ENCODE peak calls at places on chromosomes 5 and 9, in five cellular contexts. G, J, C, N and Z are unnamed samples.

GRCh38 chr9:137247916-137248175 is 3.2 kb upstream of the STPG3 start:
- DNase-seq in J (no peak), C (no peak), G (no peak), N (no peak), Z (no peak)

GRCh38 chr5:139689631-139690384 is 41.7 kb downstream of the CXXC5 start:
- DNase-seq in N (peak), G (no peak), C (peak), J (no peak), Z (peak)

GRCh38 chr5:326109-326508 is 4.6 kb downstream of the AHRR start:
- DNase-seq in G (no peak), J (no peak), N (no peak), C (no peak), Z (no peak)

GRCh38 chr5:120818128-120818527 is 354.0 kb downstream of the PRR16 start:
- DNase-seq in C (no peak), N (no peak), G (no peak), J (no peak), Z (no peak)

GRCh38 chr5:89255845-89256463 is 373.0 kb upstream of the MEF2C start:
- DNase-seq in N (no peak), J (peak), C (no peak), G (no peak), Z (no peak)

GRCh38 chr5:62178258-62178657 is 127.7 kb upstream of the KIF2A start:
- DNase-seq in G (no peak), J (no peak), N (no peak), C (no peak), Z (no peak)

GRCh38 chr5:158807947-158808346 is 291.8 kb downstream of the EBF1 start:
- DNase-seq in C (no peak), J (peak), G (no peak), N (no peak), Z (no peak)

GRCh38 chr9:113609562-113610318 is 146.2 kb downstream of the RGS3 start:
- DNase-seq in G (peak), J (peak), C (no peak), N (peak), Z (no peak)

GRCh38 chr9:7944521-7945022 is 145.0 kb upstream of the DMAC1 start:
- DNase-seq in C (no peak), N (no peak), G (no peak), J (no peak), Z (no peak)

GRCh38 chr9:94097788-94098413 is 13.6 kb downstream of the PTPDC1 start:
- DNase-seq in J (peak), C (no peak), N (no peak), G (no peak), Z (no peak)

GRCh38 chr9:89594811-89595550 is 9.8 kb upstream of the GADD45G start:
- DNase-seq in N (no peak), C (no peak), G (no peak), J (no peak), Z (no peak)

GRCh38 chr5:74028406-74028805 is 402.4 kb downstream of the ARHGEF28 start:
- DNase-seq in G (no peak), C (peak), N (no peak), J (no peak), Z (no peak)

GRCh38 chr5:99033014-99033931 is 104.5 kb upstream of the CHD1 start:
- DNase-seq in G (no peak), N (no peak), J (peak), C (no peak), Z (no peak)

GRCh38 chr5:128349044-128349629 is 188.9 kb downstream of the FBN2 start:
- DNase-seq in C (no peak), N (no peak), J (peak), G (no peak), Z (no peak)

GRCh38 chr9:34437006-34437925 is 21.1 kb downstream of the FAM219A start:
- DNase-seq in J (peak), G (peak), C (peak), N (no peak), Z (peak)

GRCh38 chr5:39015743-39016586 is 58.2 kb downstream of the RICTOR start:
- DNase-seq in G (peak), J (peak), C (peak), N (no peak), Z (no peak)

GRCh38 chr5:131640043-131640856 is 5.2 kb upstream of the RAPGEF6 start:
- DNase-seq in N (no peak), J (peak), C (peak), G (no peak), Z (peak)

GRCh38 chr9:95078934-95079333 is 238.6 kb downstream of the FANCC start:
- DNase-seq in N (peak), C (no peak), G (peak), J (no peak), Z (no peak)

GRCh38 chr5:174243904-174244303 is 198.4 kb downstream of the NSG2 start:
- DNase-seq in J (no peak), N (no peak), C (no peak), G (no peak), Z (no peak)

GRCh38 chr5:142521706-142522105 is 164.2 kb downstream of the FGF1 start:
- DNase-seq in N (no peak), G (no peak), C (no peak), J (no peak), Z (no peak)

GRCh38 chr9:124776952-124777645 is at the start of gene OLFML2A:
- DNase-seq in N (peak), C (peak), G (no peak), J (peak), Z (peak)

GRCh38 chr5:109006129-109006528 is 258.4 kb downstream of the FER start:
- DNase-seq in G (no peak), N (no peak), C (no peak), J (no peak), Z (no peak)

GRCh38 chr9:69236188-69236587 is 62.1 kb downstream of the TJP2 start:
- DNase-seq in C (no peak), N (no peak), J (no peak), G (no peak), Z (no peak)

GRCh38 chr5:91118802-91119201 is 264.3 kb downstream of the ARRDC3 start:
- DNase-seq in C (no peak), G (no peak), N (no peak), J (peak), Z (no peak)

GRCh38 chr5:178069909-178070308 is 43.4 kb upstream of the N4BP3 start:
- DNase-seq in G (no peak), N (peak), C (peak), J (peak), Z (peak)

GRCh38 chr5:9124071-9124470 is 421.8 kb downstream of the SEMA5A start:
- DNase-seq in N (no peak), J (no peak), G (no peak), C (no peak), Z (no peak)

GRCh38 chr5:10030219-10030831 is 219.4 kb downstream of the ATPSCKMT start:
- DNase-seq in C (peak), G (no peak), N (no peak), J (peak), Z (no peak)

GRCh38 chr9:117355542-117355941 is 59.3 kb downstream of the ASTN2 start:
- DNase-seq in G (no peak), N (no peak), J (no peak), C (no peak), Z (no peak)

GRCh38 chr9:117359910-117360309 is 54.9 kb downstream of the ASTN2 start:
- DNase-seq in N (no peak), C (no peak), J (no peak), G (no peak), Z (no peak)

GRCh38 chr9:117354997-117355396 is 59.9 kb downstream of the ASTN2 start:
- DNase-seq in N (no peak), J (no peak), G (no peak), C (no peak), Z (no peak)

DNA sequence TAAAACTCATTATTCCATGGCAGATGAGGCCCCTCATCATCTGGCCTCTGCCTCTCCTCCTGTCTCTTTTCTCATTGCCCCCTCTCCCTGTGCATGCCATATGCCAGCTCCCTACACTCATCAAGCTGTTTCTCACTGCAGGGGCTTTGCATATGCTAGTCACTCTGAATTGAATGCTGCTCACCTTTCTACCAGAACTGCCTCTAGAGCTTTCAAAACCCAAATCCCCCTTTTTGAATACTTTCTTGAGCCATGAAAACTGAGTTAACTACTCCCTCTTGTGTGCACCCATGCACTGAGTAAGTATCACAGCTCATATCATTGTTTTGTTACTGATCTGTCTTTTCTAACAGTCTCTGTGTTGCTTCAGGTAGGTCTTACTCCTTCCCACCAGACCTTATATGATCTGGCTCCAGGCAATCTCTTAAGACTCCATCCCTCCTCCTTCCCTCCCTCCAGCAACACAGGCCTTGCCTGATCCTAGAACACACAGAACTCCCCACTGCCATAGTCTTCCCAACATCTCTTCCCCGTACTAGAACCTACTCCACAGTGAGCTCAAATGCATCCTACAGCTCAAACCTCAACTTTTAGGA is 60.5 kb downstream of the ASTN2 start:
- DNase-seq in N (no peak), C (peak), G (no peak), J (no peak), Z (no peak)
- TF ChIP-seq CTCF in N (no peak), C (no peak), G (no peak), J (no peak), Z (no peak)

DNA sequence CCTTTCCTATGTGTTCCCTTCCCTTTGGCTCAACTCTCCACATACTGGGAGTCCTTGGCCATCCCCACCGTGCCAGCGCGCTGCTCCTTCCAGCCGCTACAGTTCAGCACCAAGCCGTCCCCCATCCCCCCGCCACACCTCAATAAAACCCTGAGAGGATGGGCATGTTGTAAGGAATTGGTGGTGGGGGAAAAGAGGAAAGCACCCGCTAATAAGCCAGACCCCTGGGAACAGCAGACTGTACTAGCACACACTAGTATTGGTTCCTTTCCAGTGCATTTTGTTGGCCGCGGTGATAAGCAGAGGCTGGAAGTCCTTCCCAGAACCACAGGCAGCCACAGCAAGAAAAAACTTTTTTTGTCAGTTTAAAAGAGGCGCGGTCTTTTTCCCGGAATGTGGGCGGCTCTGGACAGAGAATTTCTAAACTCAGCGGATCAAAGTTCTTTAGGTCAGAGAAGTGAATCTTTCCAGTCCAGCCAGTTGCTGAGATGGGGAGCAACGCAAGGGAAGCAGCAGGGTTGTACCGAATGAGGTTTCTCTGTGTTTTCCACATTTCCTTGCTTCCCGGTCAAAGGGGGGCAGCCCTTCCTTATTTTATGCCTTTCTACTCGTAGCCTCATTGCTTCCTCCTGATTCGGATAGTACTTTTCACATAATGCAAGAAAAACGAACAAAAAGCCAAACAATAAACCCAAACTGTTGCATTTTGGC is 2.1 kb downstream of the CHSY3 start:
- DNase-seq in C (no peak), N (no peak), G (peak), J (peak), Z (no peak)
- TF ChIP-seq CTCF in C (no peak), N (no peak), G (no peak), J (peak), Z (no peak)

DNA sequence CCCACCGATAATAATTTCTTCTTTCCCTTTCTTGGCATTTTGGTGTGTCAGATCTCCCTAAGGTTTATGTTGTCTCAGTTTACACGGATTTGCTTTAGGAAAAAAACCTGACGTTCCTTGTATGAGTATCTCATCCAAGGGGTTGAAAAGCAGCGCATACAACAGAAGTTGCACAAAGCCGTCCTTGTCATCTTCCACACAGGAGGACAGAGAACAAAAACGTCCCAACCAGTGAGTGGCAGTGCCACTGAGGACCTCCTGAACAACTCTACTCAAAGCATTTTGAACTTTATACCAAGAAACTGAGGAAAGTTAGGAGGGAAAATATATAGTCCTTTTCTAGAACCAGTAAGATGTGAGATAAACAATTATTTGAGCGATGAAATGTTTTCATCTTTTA is 547.0 kb downstream of the PDE4D start:
- DNase-seq in N (no peak), G (no peak), J (no peak), C (no peak), Z (no peak)
- TF ChIP-seq CTCF in N (no peak), G (no peak), J (no peak), C (no peak), Z (no peak)

DNA sequence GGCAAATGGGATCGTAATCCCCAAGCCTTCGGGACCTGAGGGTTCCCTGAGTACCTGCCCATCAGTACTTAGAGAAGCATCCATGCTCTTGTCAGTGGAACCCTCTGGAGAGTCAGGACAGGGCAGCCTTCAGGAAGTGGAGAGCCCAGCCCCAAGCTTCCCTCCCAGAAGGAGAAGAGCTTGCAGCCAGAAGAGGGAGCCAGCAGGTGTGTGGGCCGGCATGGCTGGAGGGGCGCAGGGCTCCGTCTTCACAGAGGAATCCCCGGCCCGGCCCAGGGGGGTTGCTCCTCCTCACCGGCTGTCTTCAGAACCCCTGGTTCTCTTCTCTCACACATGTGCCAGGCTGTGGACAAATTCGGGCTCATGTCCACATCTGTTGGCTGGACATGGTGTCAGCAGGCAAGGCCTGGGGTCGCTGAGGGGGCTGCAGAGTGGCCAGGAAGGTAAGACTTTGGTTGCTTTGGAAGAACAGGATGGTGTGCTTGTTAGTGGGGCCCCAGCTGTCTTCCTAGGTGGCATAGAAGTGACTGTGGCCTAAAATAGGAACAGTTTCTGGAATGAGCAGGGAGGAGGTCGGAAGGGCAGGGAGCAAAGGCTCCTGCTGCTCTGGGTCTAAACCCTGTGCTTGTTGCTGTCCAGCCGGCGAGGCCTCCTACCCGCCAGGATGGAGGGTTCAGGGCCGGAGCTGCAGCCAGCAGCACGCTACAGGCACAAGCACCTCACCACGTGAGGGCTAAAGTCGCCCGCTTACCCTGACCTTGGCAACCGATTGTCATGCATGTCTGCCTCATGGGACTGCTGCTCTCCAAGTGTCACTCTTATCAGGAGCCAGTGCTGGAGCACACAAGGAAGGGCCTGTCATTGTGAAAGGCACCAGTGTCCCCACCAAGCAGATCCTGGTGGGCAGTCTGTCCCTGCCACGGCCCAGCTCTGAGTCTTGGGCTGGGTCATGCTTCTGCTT is 58.7 kb upstream of the RXRA start:
- DNase-seq in C (peak), N (no peak), J (no peak), G (no peak), Z (no peak)
- TF ChIP-seq CTCF in C (peak), N (no peak), J (no peak), G (no peak), Z (no peak)